ENCODE peak calls at places on chromosomes 7 and 10, in four cellular contexts. One of them, this sample, is unnamed.

GRCh38 chr7:37052673-37053072 is 328.4 kb upstream of the AOAH start:
- DNase-seq in mesendoderm: peak
- DNase-seq in IMR-90: peak
- DNase-seq in neuronal stem cell: peak
- DNase-seq in this sample: peak

GRCh38 chr10:45819552-45819951 is 27.7 kb downstream of the AGAP4 start:
- DNase-seq in neuronal stem cell: no peak
- DNase-seq in mesendoderm: no peak
- DNase-seq in IMR-90: no peak
- DNase-seq in this sample: no peak

GRCh38 chr10:6221971-6222751 is 19.4 kb downstream of the PFKFB3 start:
- DNase-seq in neuronal stem cell: no peak
- DNase-seq in IMR-90: peak
- DNase-seq in mesendoderm: no peak
- DNase-seq in this sample: peak

GRCh38 chr10:124022066-124022465 is 71.3 kb downstream of the CHST15 start:
- DNase-seq in IMR-90: no peak
- DNase-seq in mesendoderm: no peak
- DNase-seq in neuronal stem cell: no peak
- DNase-seq in this sample: no peak

GRCh38 chr7:55032069-55032699 is 13.4 kb downstream of the EGFR start:
- DNase-seq in IMR-90: no peak
- DNase-seq in neuronal stem cell: no peak
- DNase-seq in mesendoderm: no peak
- DNase-seq in this sample: no peak

GRCh38 chr10:43210556-43210955 is 56.3 kb downstream of the RASGEF1A start:
- DNase-seq in neuronal stem cell: no peak
- DNase-seq in IMR-90: no peak
- DNase-seq in mesendoderm: no peak
- DNase-seq in this sample: no peak

GRCh38 chr7:156386097-156386496 is 254.5 kb upstream of the RNF32 start:
- DNase-seq in mesendoderm: peak
- DNase-seq in neuronal stem cell: peak
- DNase-seq in IMR-90: no peak
- DNase-seq in this sample: no peak

GRCh38 chr7:1060315-1061080 is 16.2 kb downstream of the GPR146 start:
- DNase-seq in mesendoderm: peak
- DNase-seq in neuronal stem cell: no peak
- DNase-seq in IMR-90: no peak
- DNase-seq in this sample: no peak

GRCh38 chr7:150428671-150429451 is 21.6 kb upstream of the GIMAP8 start:
- DNase-seq in IMR-90: peak
- DNase-seq in mesendoderm: peak
- DNase-seq in neuronal stem cell: no peak
- DNase-seq in this sample: peak

GRCh38 chr10:117860823-117861222 is 185.9 kb downstream of the RAB11FIP2 start:
- DNase-seq in mesendoderm: peak
- DNase-seq in neuronal stem cell: no peak
- DNase-seq in IMR-90: peak
- DNase-seq in this sample: no peak

GRCh38 chr7:20170626-20171025 is 46.6 kb downstream of the MACC1 start:
- DNase-seq in IMR-90: peak
- DNase-seq in neuronal stem cell: no peak
- DNase-seq in mesendoderm: no peak
- DNase-seq in this sample: no peak

GRCh38 chr7:29998489-29998888 is 8.9 kb upstream of the SCRN1 start:
- DNase-seq in mesendoderm: no peak
- DNase-seq in neuronal stem cell: no peak
- DNase-seq in IMR-90: no peak
- DNase-seq in this sample: no peak

GRCh38 chr10:95447733-95448132 is 113.4 kb downstream of the SORBS1 start:
- DNase-seq in mesendoderm: no peak
- DNase-seq in IMR-90: no peak
- DNase-seq in neuronal stem cell: no peak
- DNase-seq in this sample: peak

GRCh38 chr10:49162063-49162462 is 26.1 kb downstream of the TMEM273 start:
- DNase-seq in neuronal stem cell: no peak
- DNase-seq in IMR-90: peak
- DNase-seq in mesendoderm: no peak
- DNase-seq in this sample: no peak

GRCh38 chr10:87850742-87851205 is 12.6 kb downstream of the KLLN start:
- DNase-seq in IMR-90: peak
- DNase-seq in mesendoderm: peak
- DNase-seq in neuronal stem cell: peak
- DNase-seq in this sample: peak

GRCh38 chr10:92970301-92971070 is 90.1 kb upstream of the CYP26C1 start:
- DNase-seq in neuronal stem cell: no peak
- DNase-seq in IMR-90: peak
- DNase-seq in mesendoderm: no peak
- DNase-seq in this sample: peak

GRCh38 chr7:6251653-6252052 is 20.8 kb downstream of the CYTH3 start:
- DNase-seq in mesendoderm: no peak
- DNase-seq in neuronal stem cell: no peak
- DNase-seq in IMR-90: no peak
- DNase-seq in this sample: no peak

GRCh38 chr10:93915603-93916002 is 21.8 kb downstream of the SLC35G1 start:
- DNase-seq in mesendoderm: peak
- DNase-seq in IMR-90: no peak
- DNase-seq in neuronal stem cell: no peak
- DNase-seq in this sample: no peak

GRCh38 chr10:121540773-121541395 is 57.4 kb downstream of the FGFR2 start:
- DNase-seq in mesendoderm: no peak
- DNase-seq in neuronal stem cell: no peak
- DNase-seq in IMR-90: no peak
- DNase-seq in this sample: no peak

GRCh38 chr7:34900891-34901493 is 136.3 kb downstream of the DPY19L1 start:
- DNase-seq in IMR-90: no peak
- DNase-seq in neuronal stem cell: no peak
- DNase-seq in mesendoderm: peak
- DNase-seq in this sample: no peak

GRCh38 chr10:73817826-73818225 is 6.4 kb upstream of the NDST2 start:
- DNase-seq in neuronal stem cell: no peak
- DNase-seq in IMR-90: no peak
- DNase-seq in mesendoderm: no peak
- DNase-seq in this sample: no peak

GRCh38 chr7:146319625-146320024 is 203.0 kb downstream of the CNTNAP2 start:
- DNase-seq in mesendoderm: no peak
- DNase-seq in neuronal stem cell: no peak
- DNase-seq in IMR-90: no peak
- DNase-seq in this sample: no peak

GRCh38 chr7:32502656-32503189 is 7.4 kb downstream of the AVL9 start:
- DNase-seq in neuronal stem cell: no peak
- DNase-seq in IMR-90: no peak
- DNase-seq in mesendoderm: no peak
- DNase-seq in this sample: no peak

GRCh38 chr7:50952120-50952519 is 169.4 kb upstream of the GRB10 start:
- DNase-seq in mesendoderm: no peak
- DNase-seq in neuronal stem cell: no peak
- DNase-seq in IMR-90: no peak
- DNase-seq in this sample: no peak

GRCh38 chr7:134910214-134910890 is 76.0 kb upstream of the AGBL3 start:
- DNase-seq in mesendoderm: no peak
- DNase-seq in neuronal stem cell: no peak
- DNase-seq in IMR-90: no peak
- DNase-seq in this sample: no peak

GRCh38 chr10:79200346-79200745 is 131.6 kb downstream of the ZMIZ1 start:
- DNase-seq in IMR-90: no peak
- DNase-seq in neuronal stem cell: no peak
- DNase-seq in mesendoderm: no peak
- DNase-seq in this sample: no peak

GRCh38 chr10:7425691-7426090 is 14.9 kb upstream of the SFMBT2 start:
- DNase-seq in IMR-90: no peak
- DNase-seq in mesendoderm: no peak
- DNase-seq in neuronal stem cell: no peak
- DNase-seq in this sample: no peak

GRCh38 chr7:122684504-122684903 is 14.4 kb downstream of the RNF133 start:
- DNase-seq in IMR-90: no peak
- DNase-seq in neuronal stem cell: no peak
- DNase-seq in mesendoderm: no peak
- DNase-seq in this sample: no peak

GRCh38 chr10:4195214-4195613 is 410.2 kb upstream of the KLF6 start:
- DNase-seq in neuronal stem cell: no peak
- DNase-seq in IMR-90: peak
- DNase-seq in mesendoderm: no peak
- DNase-seq in this sample: peak

GRCh38 chr7:42167206-42167913 is 69.6 kb downstream of the GLI3 start:
- DNase-seq in neuronal stem cell: no peak
- DNase-seq in IMR-90: peak
- DNase-seq in mesendoderm: no peak
- DNase-seq in this sample: no peak

GRCh38 chr10:6640433-6641040 is 60.5 kb upstream of the PRKCQ start:
- DNase-seq in IMR-90: no peak
- DNase-seq in mesendoderm: no peak
- DNase-seq in neuronal stem cell: no peak
- DNase-seq in this sample: no peak

GRCh38 chr7:414681-415560 is 104.7 kb downstream of the PDGFA start:
- DNase-seq in IMR-90: no peak
- DNase-seq in neuronal stem cell: no peak
- DNase-seq in mesendoderm: no peak
- DNase-seq in this sample: no peak

DNA sequence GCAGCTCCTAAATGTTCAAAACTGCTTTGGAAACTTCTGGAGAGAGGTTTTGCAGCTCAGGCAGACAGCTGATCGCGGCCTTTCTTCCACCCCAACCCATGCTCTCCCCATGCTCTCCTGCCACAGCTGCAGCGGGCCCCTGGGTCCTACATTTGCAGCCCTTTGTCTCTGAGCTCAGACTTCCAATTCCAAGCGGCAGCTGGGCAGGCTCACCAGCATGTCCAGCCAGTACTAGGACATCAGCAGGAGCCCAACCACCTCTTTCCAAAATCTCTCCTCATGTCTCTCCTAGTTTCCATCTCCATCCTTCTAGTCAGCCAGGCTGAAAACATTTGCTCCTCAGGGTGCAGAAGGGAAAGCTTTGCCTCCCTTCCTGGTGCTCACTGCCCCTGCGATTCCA is 6.0 kb downstream of the LEP start:
- DNase-seq in mesendoderm: no peak
- DNase-seq in IMR-90: no peak
- DNase-seq in neuronal stem cell: no peak
- DNase-seq in this sample: no peak
- H2BK15ac ChIP-seq in mesendoderm: no peak
- H2BK15ac ChIP-seq in IMR-90: no peak
- H2BK15ac ChIP-seq in neuronal stem cell: no peak
- H2BK15ac ChIP-seq in this sample: no peak

DNA sequence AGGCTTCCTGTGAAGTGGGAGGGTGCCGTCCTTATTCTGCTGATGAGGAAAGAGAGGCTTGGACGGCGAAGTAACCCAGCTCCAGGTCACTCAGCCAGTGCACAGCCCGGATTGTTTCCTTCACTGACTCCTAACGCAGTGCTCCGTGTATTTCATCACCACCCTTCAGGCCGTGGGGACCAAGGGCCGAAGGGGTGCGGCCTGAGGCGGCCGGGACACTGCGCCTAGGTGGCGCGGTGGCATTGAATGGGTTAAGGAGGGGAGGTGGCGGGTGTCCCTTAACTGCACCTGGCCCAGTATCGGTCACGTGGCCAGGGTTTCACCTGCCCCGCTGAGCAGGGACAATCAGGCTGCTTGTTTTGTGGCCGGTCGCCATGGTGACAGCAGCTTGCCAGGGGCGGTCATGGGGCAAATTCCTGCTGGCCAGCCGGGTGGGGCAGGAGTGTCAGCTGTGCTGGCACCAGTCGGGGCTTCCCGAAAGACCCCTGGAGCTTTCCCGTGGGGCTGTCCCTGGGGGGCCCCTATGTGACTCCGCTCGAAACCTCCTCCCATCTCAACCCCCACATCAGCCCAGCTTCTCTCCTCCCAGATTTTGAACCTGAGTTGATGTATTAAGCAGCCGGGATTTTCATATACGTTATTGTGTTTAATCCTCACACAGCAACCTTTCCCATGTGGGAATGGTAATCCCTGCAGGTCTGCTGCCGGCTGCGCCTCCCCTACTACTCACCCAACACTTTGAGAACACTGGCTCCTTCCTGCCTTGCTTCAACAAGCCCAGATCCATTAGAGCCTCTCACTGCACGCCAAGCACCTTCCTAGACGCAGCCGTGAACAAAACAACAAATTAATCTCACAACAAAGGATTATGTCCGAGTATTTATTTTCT is 4.4 kb upstream of the ABHD11 start:
- DNase-seq in mesendoderm: peak
- DNase-seq in IMR-90: no peak
- DNase-seq in neuronal stem cell: peak
- DNase-seq in this sample: peak
- H3K4me3 ChIP-seq in mesendoderm: no peak
- H3K4me3 ChIP-seq in IMR-90: no peak
- H3K4me3 ChIP-seq in neuronal stem cell: peak
- H3K4me3 ChIP-seq in this sample: no peak

GRCh38 chr7:138872576-138872975 is 74.6 kb upstream of the ATP6V0A4 start:
- DNase-seq in neuronal stem cell: no peak
- DNase-seq in mesendoderm: peak
- DNase-seq in IMR-90: no peak
- DNase-seq in this sample: no peak
- H2BK15ac ChIP-seq in neuronal stem cell: no peak
- H2BK15ac ChIP-seq in mesendoderm: no peak
- H2BK15ac ChIP-seq in IMR-90: no peak
- H2BK15ac ChIP-seq in this sample: no peak

DNA sequence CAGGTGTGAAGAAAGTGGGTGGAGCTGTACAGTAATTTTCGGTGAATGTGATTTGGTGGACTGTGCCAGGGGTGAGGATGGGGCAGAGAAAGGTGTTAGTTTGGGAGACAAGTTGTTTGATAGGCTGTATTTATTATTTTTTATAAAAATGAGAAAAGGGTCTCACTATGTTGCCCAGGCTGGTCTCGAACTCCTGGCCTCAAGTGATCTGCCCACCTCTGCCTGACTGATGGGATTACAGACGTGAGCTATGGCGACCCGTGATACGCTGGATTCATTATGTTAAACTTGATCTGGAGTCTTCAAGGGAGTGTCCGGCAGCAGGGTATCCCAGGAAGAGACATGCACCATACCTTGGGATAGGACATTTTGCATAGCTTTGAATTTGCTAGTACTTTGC is 1.3 kb downstream of the KAT6B start:
- DNase-seq in IMR-90: no peak
- DNase-seq in neuronal stem cell: no peak
- DNase-seq in mesendoderm: no peak
- DNase-seq in this sample: no peak
- H3K4me3 ChIP-seq in IMR-90: peak
- H3K4me3 ChIP-seq in neuronal stem cell: peak
- H3K4me3 ChIP-seq in mesendoderm: no peak
- H3K4me3 ChIP-seq in this sample: no peak

DNA sequence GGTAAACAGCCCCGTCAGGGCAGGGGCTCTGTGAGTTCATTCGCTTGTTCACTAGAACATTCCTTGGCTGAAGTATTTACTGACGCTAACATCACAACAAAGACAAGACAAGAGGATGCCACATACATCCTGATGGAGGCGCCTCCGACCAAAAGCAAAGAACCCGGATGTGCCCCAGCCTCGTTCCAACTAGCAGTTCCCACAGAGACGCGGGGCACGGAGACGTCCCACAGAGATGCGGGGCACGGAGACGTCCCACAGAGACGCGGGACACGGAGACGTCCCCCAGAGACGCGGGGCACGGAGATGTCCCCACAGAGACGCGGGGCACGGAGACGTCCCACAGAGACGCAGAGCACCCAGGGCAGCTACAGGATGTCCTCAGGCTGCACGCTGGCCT is 35.4 kb upstream of the CFAP46 start:
- DNase-seq in mesendoderm: peak
- DNase-seq in neuronal stem cell: no peak
- DNase-seq in IMR-90: no peak
- DNase-seq in this sample: no peak
- H2BK15ac ChIP-seq in mesendoderm: no peak
- H2BK15ac ChIP-seq in neuronal stem cell: no peak
- H2BK15ac ChIP-seq in IMR-90: no peak
- H2BK15ac ChIP-seq in this sample: no peak